ENCODE peak calls at places on chromosome 7, in nine cellular contexts. N, D, P, K, A, T, O, U and S are unnamed samples.

GRCh38 chr7:43583424-43584199 is 704 bp downstream of the STK17A start:
- DNase-seq in N (no peak), A (peak), D (peak), P (peak), T (no peak), O (peak), K (no peak), U (no peak), S (no peak)

GRCh38 chr7:105638942-105639495 is 57.7 kb upstream of the EFCAB10 start:
- DNase-seq in D (peak), O (no peak), N (peak), U (no peak), K (no peak), T (peak), A (no peak), P (no peak), S (no peak)

GRCh38 chr7:90250601-90251303 is 5.8 kb downstream of the CFAP69 start:
- DNase-seq in D (peak), T (no peak), P (no peak), A (no peak), U (no peak), K (no peak), O (no peak), N (no peak), S (no peak)

GRCh38 chr7:151856098-151856497 is 20.8 kb downstream of the PRKAG2 start:
- DNase-seq in U (no peak), A (no peak), K (no peak), O (no peak), N (no peak), D (no peak), P (no peak), T (no peak), S (no peak)

GRCh38 chr7:35697414-35698175 is 2.7 kb upstream of the HERPUD2 start:
- DNase-seq in N (no peak), K (no peak), O (no peak), D (peak), U (no peak), A (no peak), T (no peak), P (no peak), S (peak)

GRCh38 chr7:139773372-139773771 is 4.4 kb downstream of the HIPK2 start:
- DNase-seq in A (no peak), O (no peak), D (no peak), P (no peak), U (no peak), N (no peak), T (no peak), K (no peak), S (no peak)

GRCh38 chr7:2732959-2733584 is 45.1 kb downstream of the AMZ1 start:
- DNase-seq in T (no peak), P (peak), K (no peak), D (peak), O (peak), A (peak), N (peak), U (no peak), S (no peak)

GRCh38 chr7:107103369-107103768 is 58.9 kb downstream of the PRKAR2B start:
- DNase-seq in O (no peak), U (no peak), K (no peak), T (no peak), P (no peak), N (no peak), A (no peak), D (peak), S (no peak)

GRCh38 chr7:14691597-14692203 is 210.9 kb downstream of the DGKB start:
- DNase-seq in N (no peak), D (peak), U (peak), K (no peak), P (peak), A (peak), O (no peak), T (peak), S (no peak)

GRCh38 chr7:31083205-31083801 is 31.2 kb downstream of the ADCYAP1R1 start:
- DNase-seq in U (no peak), K (no peak), T (no peak), D (no peak), O (no peak), N (no peak), A (no peak), P (peak), S (no peak)

GRCh38 chr7:144454256-144455039 is 51.0 kb upstream of the NOBOX start:
- DNase-seq in O (no peak), T (no peak), K (no peak), A (no peak), D (peak), P (no peak), N (no peak), U (no peak), S (no peak)

GRCh38 chr7:1225462-1226154 is 7.1 kb upstream of the UNCX start:
- DNase-seq in U (no peak), A (no peak), T (no peak), P (no peak), K (no peak), D (no peak), N (no peak), O (no peak), S (no peak)

GRCh38 chr7:16695621-16696237 is 49.7 kb downstream of the BZW2 start:
- DNase-seq in P (no peak), D (peak), K (no peak), A (peak), N (peak), T (no peak), O (no peak), U (peak), S (peak)

GRCh38 chr7:7793921-7794320 is 75.5 kb upstream of the RPA3 start:
- DNase-seq in O (no peak), U (no peak), T (no peak), A (no peak), D (no peak), P (no peak), N (no peak), K (no peak), S (no peak)

GRCh38 chr7:47153571-47153970 is 428.3 kb downstream of the TNS3 start:
- DNase-seq in N (peak), D (no peak), A (peak), U (no peak), T (peak), O (no peak), K (no peak), P (no peak), S (no peak)

GRCh38 chr7:50696810-50697582 is 85.7 kb downstream of the GRB10 start:
- DNase-seq in A (peak), O (no peak), U (no peak), T (no peak), K (no peak), D (no peak), P (no peak), N (no peak), S (no peak)

GRCh38 chr7:1229956-1230355 is 2.7 kb upstream of the UNCX start:
- DNase-seq in A (no peak), K (no peak), N (no peak), D (no peak), U (no peak), P (no peak), O (no peak), T (no peak), S (no peak)

GRCh38 chr7:157963526-157963925 is 624.1 kb downstream of the PTPRN2 start:
- DNase-seq in A (no peak), P (no peak), U (no peak), D (no peak), K (no peak), O (no peak), T (no peak), N (no peak), S (no peak)

DNA sequence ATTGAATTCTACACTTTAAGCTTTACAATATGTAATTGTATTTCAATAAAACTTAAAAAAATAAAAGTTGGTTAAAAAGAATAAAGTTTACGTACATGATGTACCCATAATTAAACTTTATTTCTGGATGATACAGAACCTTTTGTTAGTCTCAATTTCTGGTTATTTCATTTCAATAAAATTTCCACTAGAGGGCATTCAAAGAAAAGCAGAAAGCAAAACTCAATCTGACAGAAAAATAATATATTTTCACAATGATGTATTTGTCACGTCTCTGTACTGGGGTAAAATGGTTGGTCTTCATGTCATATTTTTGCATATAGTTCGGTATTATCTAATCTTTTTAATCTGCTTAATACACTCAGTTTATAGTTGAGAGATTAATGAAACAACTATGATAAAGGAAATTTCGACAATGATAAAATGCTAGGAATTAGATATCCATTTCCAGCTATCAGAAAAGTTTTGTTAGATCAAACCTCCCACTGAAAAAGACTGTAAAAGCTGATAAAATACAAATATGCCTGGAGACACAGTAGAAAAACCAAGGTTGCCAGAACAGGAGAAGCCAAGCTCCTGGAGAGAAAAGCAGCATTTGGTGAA is 27.4 kb downstream of the ASZ1 start:
- DNase-seq in P (no peak), D (no peak), T (no peak), N (no peak), O (no peak), U (no peak), K (no peak), A (no peak), S (no peak)
- TF ChIP-seq CTCF in P (peak), D (peak), T (peak), N (peak), O (peak), U (peak), K (peak), A (no peak), S (peak)

DNA sequence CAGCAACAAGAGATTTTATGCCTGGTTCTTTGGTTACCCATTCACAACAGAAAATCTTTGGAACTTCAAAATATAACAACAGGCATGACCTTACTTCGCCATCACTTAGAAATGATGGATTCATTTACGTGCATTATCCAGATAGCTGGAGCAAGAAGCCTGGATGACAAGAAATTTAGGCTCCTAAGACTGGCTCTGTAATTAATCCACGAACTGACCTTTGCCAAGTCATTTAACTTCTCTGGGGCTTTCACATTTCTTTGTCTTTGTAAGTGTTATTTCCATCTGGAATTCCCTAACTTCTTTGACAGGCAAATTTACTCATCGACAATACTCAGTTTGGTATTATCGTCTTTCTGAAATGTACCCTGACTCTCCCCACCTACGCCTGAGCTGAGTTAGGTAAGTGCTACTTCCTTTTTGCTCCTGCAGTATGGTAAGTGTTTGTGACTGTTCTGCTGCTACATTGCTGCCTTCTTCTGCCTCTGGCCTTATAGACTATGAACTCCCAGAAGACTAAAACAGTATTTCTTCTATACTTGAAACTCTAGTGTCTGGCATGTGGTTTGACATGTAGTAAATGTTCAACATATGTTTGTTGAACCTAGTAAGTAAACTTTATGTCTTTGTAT is 5.5 kb upstream of the MDFIC start:
- DNase-seq in U (no peak), P (no peak), D (no peak), T (no peak), N (no peak), K (no peak), A (no peak), O (no peak), S (no peak)
- H3K4me3 ChIP-seq in U (no peak), P (no peak), D (no peak), T (no peak), N (no peak), K (no peak), A (no peak), O (no peak), S (no peak)

GRCh38 chr7:156942708-156943090 is 6.8 kb upstream of the NOM1 start:
- DNase-seq in D (no peak), U (no peak), P (no peak), T (no peak), O (no peak), K (no peak), A (no peak), N (no peak), S (no peak)
- TF ChIP-seq CTCF in D (no peak), U (no peak), P (no peak), T (no peak), O (no peak), K (no peak), A (no peak), N (no peak), S (no peak)

GRCh38 chr7:39892361-39892760 is 57.7 kb upstream of the CDK13 start:
- DNase-seq in O (no peak), P (no peak), D (no peak), U (no peak), A (no peak), K (no peak), T (no peak), N (no peak), S (no peak)

GRCh38 chr7:39891879-39892278 is 58.2 kb upstream of the CDK13 start:
- DNase-seq in P (no peak), K (no peak), T (no peak), N (no peak), O (no peak), D (no peak), U (no peak), A (no peak), S (no peak)

GRCh38 chr7:39898867-39899266 is 51.2 kb upstream of the CDK13 start:
- DNase-seq in K (no peak), A (no peak), T (no peak), U (no peak), N (no peak), P (no peak), O (no peak), D (no peak), S (no peak)

GRCh38 chr7:39894904-39895303 is 55.2 kb upstream of the CDK13 start:
- DNase-seq in D (no peak), T (no peak), O (no peak), P (no peak), K (no peak), A (no peak), U (no peak), N (no peak), S (no peak)

GRCh38 chr7:39896840-39897239 is 53.2 kb upstream of the CDK13 start:
- DNase-seq in A (no peak), N (no peak), D (no peak), K (no peak), T (no peak), O (no peak), U (no peak), P (no peak), S (no peak)
- H3K4me3 ChIP-seq in A (no peak), N (no peak), D (no peak), K (no peak), T (no peak), O (peak), U (no peak), P (peak), S (no peak)

DNA sequence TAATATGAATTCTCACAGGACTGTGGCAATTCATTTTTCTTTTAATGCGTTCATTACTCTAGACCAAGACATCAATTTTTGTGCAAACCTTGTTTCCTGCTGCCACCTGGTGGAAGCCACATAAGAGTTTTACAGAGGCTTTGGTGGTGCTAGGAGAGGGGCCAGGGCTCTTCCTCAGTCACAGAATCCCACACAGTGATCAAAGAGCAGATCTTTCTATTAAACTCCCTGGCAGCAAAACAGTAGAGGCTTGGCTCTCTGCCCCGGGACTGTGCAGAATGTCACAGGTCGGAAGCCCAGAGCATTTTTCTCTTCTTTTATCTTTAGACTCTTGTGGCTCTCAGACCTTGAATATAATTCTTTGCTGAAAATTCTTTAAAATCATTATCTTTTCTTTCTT is 506.4 kb upstream of the C7orf33 start:
- DNase-seq in O (no peak), K (no peak), U (no peak), A (peak), P (no peak), D (peak), T (peak), N (peak), S (no peak)
- TF ChIP-seq CTCF in O (peak), K (peak), U (peak), A (peak), P (peak), D (peak), T (peak), N (peak), S (peak)

DNA sequence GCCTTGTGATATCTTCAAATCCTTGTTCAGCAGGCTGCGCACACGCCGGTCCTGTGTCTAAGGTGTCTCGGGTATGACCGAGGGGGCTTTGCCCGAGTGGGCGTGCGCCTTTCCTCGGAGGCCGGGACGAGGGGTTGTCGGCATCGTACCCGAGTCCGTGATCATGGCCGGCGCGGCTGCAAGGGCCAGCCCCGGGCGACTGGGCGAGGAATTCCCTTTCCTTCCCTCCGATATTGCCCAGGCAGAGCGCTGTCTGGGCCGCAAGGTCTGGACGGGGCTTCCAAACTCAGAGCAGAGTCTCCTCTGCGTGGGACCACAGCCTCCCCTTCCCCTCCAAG is 59.7 kb downstream of the ZNF467 start:
- DNase-seq in O (no peak), N (no peak), K (no peak), P (no peak), T (no peak), U (no peak), A (peak), D (no peak), S (no peak)
- H3K4me3 ChIP-seq in O (peak), N (peak), K (peak), P (peak), T (no peak), U (no peak), A (peak), D (no peak), S (no peak)

GRCh38 chr7:88964418-88964817 is 168.9 kb upstream of the TEX47 start:
- DNase-seq in P (no peak), N (no peak), K (no peak), T (no peak), D (no peak), O (no peak), U (no peak), A (no peak), S (no peak)
- TF ChIP-seq CTCF in P (no peak), N (no peak), K (no peak), T (no peak), D (no peak), O (no peak), U (no peak), A (no peak), S (no peak)

GRCh38 chr7:150811-151221 is 41.6 kb upstream of the FAM20C start:
- DNase-seq in P (no peak), T (no peak), O (no peak), N (no peak), K (no peak), U (no peak), D (no peak), A (peak), S (peak)

GRCh38 chr7:148543-148931 is 43.8 kb upstream of the FAM20C start:
- DNase-seq in U (no peak), P (no peak), A (no peak), N (no peak), K (no peak), T (no peak), O (no peak), D (no peak), S (no peak)

GRCh38 chr7:149856-150636 is 42.3 kb upstream of the FAM20C start:
- DNase-seq in U (no peak), P (peak), N (no peak), D (no peak), T (no peak), O (no peak), A (no peak), K (no peak), S (no peak)

GRCh38 chr7:145863-146262 is 46.5 kb upstream of the FAM20C start:
- DNase-seq in U (no peak), P (no peak), K (no peak), D (no peak), T (no peak), O (no peak), A (no peak), N (no peak), S (no peak)

GRCh38 chr7:148932-149855 is 43.2 kb upstream of the FAM20C start:
- DNase-seq in D (peak), O (peak), A (peak), U (peak), N (peak), T (peak), K (peak), P (peak), S (peak)
- H3K4me3 ChIP-seq in D (peak), O (peak), A (peak), U (peak), N (peak), T (peak), K (peak), P (peak), S (peak)

GRCh38 chr7:22659741-22660140 is 67.3 kb upstream of the IL6 start:
- DNase-seq in P (no peak), O (no peak), U (no peak), N (no peak), T (no peak), K (no peak), D (no peak), A (no peak), S (no peak)

GRCh38 chr7:22660293-22660692 is 66.7 kb upstream of the IL6 start:
- DNase-seq in T (no peak), U (no peak), N (no peak), D (no peak), P (no peak), K (no peak), O (no peak), A (no peak), S (no peak)

GRCh38 chr7:22655781-22656180 is 71.2 kb upstream of the IL6 start:
- DNase-seq in A (peak), P (no peak), D (no peak), K (no peak), N (no peak), O (no peak), U (no peak), T (no peak), S (no peak)

GRCh38 chr7:22657479-22657878 is 69.5 kb upstream of the IL6 start:
- DNase-seq in D (no peak), A (no peak), P (no peak), K (no peak), U (no peak), T (no peak), N (no peak), O (no peak), S (no peak)

GRCh38 chr7:22658031-22658430 is 69.0 kb upstream of the IL6 start:
- DNase-seq in U (no peak), O (no peak), A (no peak), P (no peak), N (no peak), K (no peak), T (no peak), D (no peak), S (no peak)
- TF ChIP-seq CTCF in U (no peak), O (no peak), A (no peak), P (no peak), N (no peak), K (no peak), T (no peak), D (no peak), S (no peak)